ENCODE peak calls at places on chromosome 12, in four cellular contexts. J is AG20443; V is effector memory CD4-positive, alpha-beta T cell; O is KBM-7. B is an unnamed sample.

GRCh38 chr12:47590771-47591368 is 115.0 kb downstream of the RPAP3 start:
- DNase-seq in J (peak; percentile 39), V (no peak), O (no peak), B (no peak)

GRCh38 chr12:40054554-40055226 is 51.2 kb downstream of the SLC2A13 start:
- DNase-seq in J (peak; percentile 81), V (no peak), O (no peak), B (no peak)

GRCh38 chr12:52147983-52148540 is 43.8 kb downstream of the KRT80 start:
- DNase-seq in J (no peak), V (no peak), O (no peak), B (no peak)

GRCh38 chr12:9134981-9135628 is 19.4 kb upstream of the A2M start:
- DNase-seq in J (no peak), V (no peak), O (peak; percentile 43), B (no peak)

GRCh38 chr12:133058203-133059125 is 21.2 kb downstream of the ZNF84 start:
- DNase-seq in J (no peak), V (no peak), O (peak; percentile 30), B (no peak)

GRCh38 chr12:32419520-32419960 is 20.2 kb downstream of the FGD4 start:
- DNase-seq in J (no peak), V (no peak), O (peak; percentile 76), B (no peak)

GRCh38 chr12:42364692-42365091 is 38.7 kb downstream of the PPHLN1 start:
- DNase-seq in J (no peak), V (no peak), O (no peak), B (no peak)

GRCh38 chr12:90174198-90174510 is 465.5 kb upstream of the ATP2B1 start:
- DNase-seq in J (no peak), V (no peak), O (no peak), B (no peak)

GRCh38 chr12:50188280-50188781 is 21.2 kb upstream of the CERS5 start:
- DNase-seq in J (peak; percentile 53), V (no peak), O (no peak), B (no peak)

GRCh38 chr12:25328082-25328712 is 77.5 kb upstream of the KRAS start:
- DNase-seq in J (no peak), V (no peak), O (no peak), B (no peak)

GRCh38 chr12:18567787-18568186 is 170.0 kb downstream of the PLCZ1 start:
- DNase-seq in J (no peak), V (no peak), O (no peak), B (no peak)

GRCh38 chr12:110280784-110281548 is at the start of gene ATP2A2:
- DNase-seq in J (peak; percentile 98), V (peak; percentile 86), O (peak; percentile 87), B (peak; percentile 86)

GRCh38 chr12:31117203-31118011 is 43.7 kb downstream of the DDX11 start:
- DNase-seq in J (peak; percentile 46), V (no peak), O (peak; percentile 63), B (peak; percentile 35)

GRCh38 chr12:15157200-15157599 is 64.0 kb downstream of the RERG start:
- DNase-seq in J (no peak), V (no peak), O (no peak), B (no peak)

GRCh38 chr12:50397122-50397650 is 777 bp upstream of the FAM186A start:
- DNase-seq in J (no peak), V (no peak), O (no peak), B (no peak)

B was measured in T follicular helper cell.